ENCODE peak calls at places on chromosome 22, in four cellular contexts. One of them, this sample, is unnamed.
A peak's percentile ranks its signal among the peaks of the same experiment; 100 is the strongest.

GRCh38 chr22:26604368-26604767 is 13.5 kb downstream of the CRYBB1 start:
- DNase-seq in CD8-positive, alpha-beta memory T cell: no peak
- DNase-seq in A673: no peak
- DNase-seq in cardiac muscle cell: no peak
- DNase-seq in this sample: no peak

GRCh38 chr22:24244144-24244787 is 616 bp downstream of the GGT5 start:
- DNase-seq in A673: no peak
- DNase-seq in CD8-positive, alpha-beta memory T cell: no peak
- DNase-seq in cardiac muscle cell: peak; percentile 83
- DNase-seq in this sample: no peak

GRCh38 chr22:32325416-32325801 is 32.3 kb upstream of the RFPL3 start:
- DNase-seq in cardiac muscle cell: peak; percentile 26
- DNase-seq in A673: peak; percentile 66
- DNase-seq in CD8-positive, alpha-beta memory T cell: no peak
- DNase-seq in this sample: no peak

GRCh38 chr22:50414476-50415248 is 60.2 kb downstream of the SBF1 start:
- DNase-seq in cardiac muscle cell: no peak
- DNase-seq in A673: no peak
- DNase-seq in CD8-positive, alpha-beta memory T cell: no peak
- DNase-seq in this sample: no peak

GRCh38 chr22:19504900-19505734 is 19.1 kb downstream of the CLDN5 start:
- DNase-seq in cardiac muscle cell: no peak
- DNase-seq in A673: no peak
- DNase-seq in CD8-positive, alpha-beta memory T cell: no peak
- DNase-seq in this sample: no peak

GRCh38 chr22:19982991-19983578 is 33.5 kb downstream of the ARVCF start:
- DNase-seq in cardiac muscle cell: no peak
- DNase-seq in A673: no peak
- DNase-seq in CD8-positive, alpha-beta memory T cell: no peak
- DNase-seq in this sample: no peak

GRCh38 chr22:26547426-26547825 is 35.2 kb upstream of the TFIP11 start:
- DNase-seq in cardiac muscle cell: no peak
- DNase-seq in CD8-positive, alpha-beta memory T cell: peak; percentile 28
- DNase-seq in A673: no peak
- DNase-seq in this sample: no peak

GRCh38 chr22:29813126-29813525 is 24.9 kb downstream of the ASCC2 start:
- DNase-seq in cardiac muscle cell: no peak
- DNase-seq in A673: no peak
- DNase-seq in CD8-positive, alpha-beta memory T cell: no peak
- DNase-seq in this sample: no peak

GRCh38 chr22:48212727-48213126 is 1450.3 kb downstream of the TBC1D22A start:
- DNase-seq in cardiac muscle cell: no peak
- DNase-seq in A673: no peak
- DNase-seq in CD8-positive, alpha-beta memory T cell: no peak
- DNase-seq in this sample: no peak

GRCh38 chr22:49406879-49407587 is 420.6 kb downstream of the BRD1 start:
- DNase-seq in cardiac muscle cell: no peak
- DNase-seq in A673: no peak
- DNase-seq in CD8-positive, alpha-beta memory T cell: no peak
- DNase-seq in this sample: no peak

GRCh38 chr22:49995413-49996191 is 17.0 kb downstream of the IL17REL start:
- DNase-seq in cardiac muscle cell: no peak
- DNase-seq in CD8-positive, alpha-beta memory T cell: no peak
- DNase-seq in A673: no peak
- DNase-seq in this sample: no peak

GRCh38 chr22:47750086-47750485 is 987.6 kb downstream of the TBC1D22A start:
- DNase-seq in A673: no peak
- DNase-seq in cardiac muscle cell: no peak
- DNase-seq in CD8-positive, alpha-beta memory T cell: no peak
- DNase-seq in this sample: no peak

GRCh38 chr22:35446365-35446764 is 46.4 kb downstream of the MCM5 start:
- DNase-seq in A673: no peak
- DNase-seq in cardiac muscle cell: peak; percentile 86
- DNase-seq in CD8-positive, alpha-beta memory T cell: no peak
- DNase-seq in this sample: no peak

GRCh38 chr22:36147196-36147788 is 13.3 kb downstream of the APOL3 start:
- DNase-seq in cardiac muscle cell: no peak
- DNase-seq in CD8-positive, alpha-beta memory T cell: no peak
- DNase-seq in A673: no peak
- DNase-seq in this sample: no peak

GRCh38 chr22:37672920-37673453 is 2.4 kb upstream of the LGALS1 start:
- DNase-seq in A673: no peak
- DNase-seq in cardiac muscle cell: no peak
- DNase-seq in CD8-positive, alpha-beta memory T cell: no peak
- DNase-seq in this sample: no peak

GRCh38 chr22:19448076-19448607 is 631 bp upstream of the C22orf39 start:
- DNase-seq in A673: peak; percentile 73
- DNase-seq in CD8-positive, alpha-beta memory T cell: no peak
- DNase-seq in cardiac muscle cell: peak; percentile 86
- DNase-seq in this sample: no peak

GRCh38 chr22:49325531-49326395 is 501.9 kb downstream of the BRD1 start:
- DNase-seq in CD8-positive, alpha-beta memory T cell: no peak
- DNase-seq in cardiac muscle cell: no peak
- DNase-seq in A673: no peak
- DNase-seq in this sample: no peak

GRCh38 chr22:29443452-29443851 is 5.1 kb downstream of the RFPL1 start:
- DNase-seq in A673: no peak
- DNase-seq in cardiac muscle cell: no peak
- DNase-seq in CD8-positive, alpha-beta memory T cell: no peak
- DNase-seq in this sample: no peak

GRCh38 chr22:30080805-30081204 is 541 bp downstream of the HORMAD2 start:
- DNase-seq in A673: no peak
- DNase-seq in CD8-positive, alpha-beta memory T cell: no peak
- DNase-seq in cardiac muscle cell: no peak
- DNase-seq in this sample: no peak

GRCh38 chr22:49156662-49157285 is 670.9 kb downstream of the BRD1 start:
- DNase-seq in cardiac muscle cell: no peak
- DNase-seq in A673: no peak
- DNase-seq in CD8-positive, alpha-beta memory T cell: no peak
- DNase-seq in this sample: no peak

GRCh38 chr22:24975813-24976341 is 23.4 kb downstream of the KIAA1671 start:
- DNase-seq in cardiac muscle cell: peak; percentile 72
- DNase-seq in A673: no peak
- DNase-seq in CD8-positive, alpha-beta memory T cell: no peak
- DNase-seq in this sample: no peak

GRCh38 chr22:44381761-44382454 is 69.2 kb upstream of the SHISAL1 start:
- DNase-seq in cardiac muscle cell: no peak
- DNase-seq in CD8-positive, alpha-beta memory T cell: no peak
- DNase-seq in A673: no peak
- DNase-seq in this sample: no peak

GRCh38 chr22:35915477-35916013 is 113.1 kb downstream of the RBFOX2 start:
- DNase-seq in cardiac muscle cell: no peak
- DNase-seq in A673: peak; percentile 75
- DNase-seq in CD8-positive, alpha-beta memory T cell: no peak
- DNase-seq in this sample: no peak

GRCh38 chr22:26568207-26568706 is 21.7 kb downstream of the TPST2 start:
- DNase-seq in cardiac muscle cell: no peak
- DNase-seq in A673: peak; percentile 29
- DNase-seq in CD8-positive, alpha-beta memory T cell: no peak
- DNase-seq in this sample: no peak

GRCh38 chr22:36762687-36763260 is 13.1 kb downstream of the IFT27 start:
- DNase-seq in cardiac muscle cell: peak; percentile 58
- DNase-seq in CD8-positive, alpha-beta memory T cell: no peak
- DNase-seq in A673: no peak
- DNase-seq in this sample: no peak

GRCh38 chr22:36077261-36077660 is 48.6 kb upstream of the RBFOX2 start:
- DNase-seq in CD8-positive, alpha-beta memory T cell: no peak
- DNase-seq in cardiac muscle cell: no peak
- DNase-seq in A673: no peak
- DNase-seq in this sample: no peak

GRCh38 chr22:42887523-42888507 is 30.7 kb upstream of the ARFGAP3 start:
- DNase-seq in CD8-positive, alpha-beta memory T cell: no peak
- DNase-seq in A673: no peak
- DNase-seq in cardiac muscle cell: no peak
- DNase-seq in this sample: no peak

GRCh38 chr22:42891696-42892095 is 34.6 kb upstream of the ARFGAP3 start:
- DNase-seq in A673: no peak
- DNase-seq in CD8-positive, alpha-beta memory T cell: no peak
- DNase-seq in cardiac muscle cell: no peak
- DNase-seq in this sample: no peak

GRCh38 chr22:42887114-42887513 is 30.0 kb upstream of the ARFGAP3 start:
- DNase-seq in CD8-positive, alpha-beta memory T cell: no peak
- DNase-seq in cardiac muscle cell: no peak
- DNase-seq in A673: no peak
- DNase-seq in this sample: no peak

GRCh38 chr22:42891008-42891407 is 33.9 kb upstream of the ARFGAP3 start:
- DNase-seq in CD8-positive, alpha-beta memory T cell: no peak
- DNase-seq in cardiac muscle cell: no peak
- DNase-seq in A673: no peak
- DNase-seq in this sample: no peak

DNA sequence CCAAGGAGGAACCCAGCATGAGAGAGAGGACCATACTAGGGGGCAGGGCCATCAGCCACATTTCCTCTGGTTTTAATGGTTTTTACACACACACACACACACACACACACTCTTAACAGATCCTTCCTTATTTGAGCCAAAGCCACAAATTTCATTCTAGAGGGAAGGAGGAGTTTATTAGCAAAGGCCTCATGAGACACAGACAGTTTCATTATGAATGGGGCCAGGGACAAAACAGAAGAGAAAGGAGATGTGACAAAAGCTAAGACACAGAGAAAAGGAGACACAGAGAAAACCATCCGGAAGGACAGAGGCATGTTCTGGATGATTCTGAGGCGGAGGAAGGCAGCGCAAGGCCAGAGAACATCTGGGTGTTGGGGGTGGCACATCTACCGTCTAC is 32.2 kb upstream of the ARFGAP3 start:
- DNase-seq in A673: no peak
- DNase-seq in CD8-positive, alpha-beta memory T cell: no peak
- DNase-seq in cardiac muscle cell: no peak
- DNase-seq in this sample: no peak
- H3K27ac ChIP-seq in A673: no peak overlapping the region
- H3K27ac ChIP-seq in CD8-positive, alpha-beta memory T cell: no peak overlapping the region
- H3K27ac ChIP-seq in cardiac muscle cell: no peak overlapping the region
- H3K27ac ChIP-seq in this sample: no peak overlapping the region

DNA sequence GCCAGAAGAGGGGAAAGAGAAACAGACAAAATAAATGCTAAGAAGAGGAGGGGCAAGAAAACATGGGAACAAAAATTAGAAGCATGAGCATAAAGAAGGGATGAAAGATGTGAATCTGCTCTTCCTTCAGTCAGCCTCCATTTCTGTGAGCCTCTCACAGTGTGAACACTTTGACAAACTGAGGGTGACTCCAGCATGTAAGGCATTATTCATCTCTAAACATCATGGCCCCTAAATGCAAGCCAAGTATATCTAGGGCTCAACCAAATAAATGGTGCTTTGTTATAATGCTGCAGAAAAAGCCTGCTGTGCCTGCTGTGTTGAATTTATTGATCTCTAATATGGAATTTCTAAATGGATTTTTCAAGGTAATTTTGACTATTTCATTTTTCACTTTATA is 281.3 kb downstream of the TTC28 start:
- DNase-seq in cardiac muscle cell: no peak
- DNase-seq in CD8-positive, alpha-beta memory T cell: no peak
- DNase-seq in A673: no peak
- DNase-seq in this sample: no peak
- H3K36me3 ChIP-seq in cardiac muscle cell: no peaks in the 10 kb centered on the region
- H3K36me3 ChIP-seq in CD8-positive, alpha-beta memory T cell: no peaks in the 10 kb centered on the region
- H3K36me3 ChIP-seq in A673: no peaks in the 10 kb centered on the region
- H3K36me3 ChIP-seq in this sample: no peaks in the 10 kb centered on the region

GRCh38 chr22:45756558-45756957 is 84.9 kb downstream of the ATXN10 start:
- DNase-seq in CD8-positive, alpha-beta memory T cell: no peak
- DNase-seq in cardiac muscle cell: no peak
- DNase-seq in A673: no peak
- DNase-seq in this sample: no peak
- H3K27ac ChIP-seq in CD8-positive, alpha-beta memory T cell: no peak overlapping the region
- H3K27ac ChIP-seq in cardiac muscle cell: peak overlapping the region; percentile 17
- H3K27ac ChIP-seq in A673: no peak overlapping the region
- H3K27ac ChIP-seq in this sample: peak overlapping the region; percentile 25

DNA sequence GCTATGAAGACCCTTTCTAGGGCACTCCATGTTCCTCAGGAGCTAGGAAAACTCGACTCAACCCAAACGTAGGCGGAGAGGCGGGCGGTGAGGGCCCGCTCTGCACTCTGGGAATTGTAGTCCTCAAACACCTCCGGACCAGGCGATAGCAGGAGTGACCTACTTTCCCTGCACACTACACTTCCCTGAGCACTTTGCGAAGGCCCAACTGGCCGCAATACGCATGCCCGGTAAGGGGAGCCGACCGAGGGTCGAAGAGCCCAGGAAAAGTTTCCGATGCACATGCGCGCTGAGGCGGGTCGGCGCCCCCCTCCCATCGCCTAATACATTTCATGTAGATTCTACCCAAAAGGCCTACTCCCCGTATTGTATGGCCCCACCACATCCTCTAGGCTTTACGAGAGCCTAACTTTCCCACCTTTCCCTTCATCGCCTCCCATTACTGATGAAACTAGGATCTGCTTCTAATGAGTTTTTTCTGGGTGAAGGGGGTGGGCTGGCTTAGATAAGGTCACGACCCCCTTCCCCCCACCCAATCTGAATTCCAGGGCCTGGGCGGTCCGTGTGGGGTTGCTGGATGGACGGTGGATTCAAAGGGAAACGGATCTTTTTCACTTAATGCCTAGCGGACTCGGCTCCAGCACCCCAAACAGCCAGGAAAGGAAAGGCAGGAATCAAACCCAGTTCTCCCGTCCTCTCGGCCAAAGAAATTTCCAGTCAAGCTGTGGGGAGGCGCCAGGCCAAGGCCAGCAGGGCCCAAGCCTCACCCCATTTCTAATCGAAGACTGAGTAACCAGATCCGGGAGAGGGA is 2.0 kb downstream of the TOB2 start:
- DNase-seq in cardiac muscle cell: peak; percentile 98
- DNase-seq in A673: peak; percentile 99
- DNase-seq in CD8-positive, alpha-beta memory T cell: peak; percentile 74
- DNase-seq in this sample: peak; percentile 70
- H3K36me3 ChIP-seq in cardiac muscle cell: peaks cover 5% of the 10 kb centered on the region
- H3K36me3 ChIP-seq in A673: peaks cover 32% of the 10 kb centered on the region
- H3K36me3 ChIP-seq in CD8-positive, alpha-beta memory T cell: no peaks in the 10 kb centered on the region
- H3K36me3 ChIP-seq in this sample: peaks cover 20% of the 10 kb centered on the region

GRCh38 chr22:18024276-18024939 is at the start of gene MICAL3:
- DNase-seq in cardiac muscle cell: peak; percentile 72
- DNase-seq in CD8-positive, alpha-beta memory T cell: peak; percentile 55
- DNase-seq in A673: peak; percentile 86
- DNase-seq in this sample: no peak
- H3K27ac ChIP-seq in cardiac muscle cell: no peak within 1 kb of the TSS
- H3K27ac ChIP-seq in CD8-positive, alpha-beta memory T cell: no peak within 1 kb of the TSS
- H3K27ac ChIP-seq in A673: no peak within 1 kb of the TSS
- H3K27ac ChIP-seq in this sample: peak within 1 kb of the TSS; percentile 71

GRCh38 chr22:20993304-20994127 is 8.4 kb downstream of the THAP7 start:
- DNase-seq in CD8-positive, alpha-beta memory T cell: no peak
- DNase-seq in A673: no peak
- DNase-seq in cardiac muscle cell: no peak
- DNase-seq in this sample: no peak

GRCh38 chr22:20995329-20996030 is 6.4 kb downstream of the THAP7 start:
- DNase-seq in cardiac muscle cell: no peak
- DNase-seq in CD8-positive, alpha-beta memory T cell: no peak
- DNase-seq in A673: no peak
- DNase-seq in this sample: no peak

GRCh38 chr22:20994902-20995241 is 7.0 kb downstream of the THAP7 start:
- DNase-seq in A673: no peak
- DNase-seq in cardiac muscle cell: no peak
- DNase-seq in CD8-positive, alpha-beta memory T cell: no peak
- DNase-seq in this sample: no peak

GRCh38 chr22:20992456-20993303 is 9.2 kb downstream of the THAP7 start:
- DNase-seq in CD8-positive, alpha-beta memory T cell: no peak
- DNase-seq in A673: no peak
- DNase-seq in cardiac muscle cell: no peak
- DNase-seq in this sample: no peak

GRCh38 chr22:20994128-20994901 is 7.6 kb downstream of the THAP7 start:
- DNase-seq in CD8-positive, alpha-beta memory T cell: no peak
- DNase-seq in cardiac muscle cell: no peak
- DNase-seq in A673: no peak
- DNase-seq in this sample: no peak
- H3K36me3 ChIP-seq in CD8-positive, alpha-beta memory T cell: peaks cover 8% of the 10 kb centered on the region
- H3K36me3 ChIP-seq in cardiac muscle cell: peaks cover 15% of the 10 kb centered on the region
- H3K36me3 ChIP-seq in A673: peaks cover 17% of the 10 kb centered on the region
- H3K36me3 ChIP-seq in this sample: peaks cover 49% of the 10 kb centered on the region